ENCODE peak calls at places on chromosomes 11 and 22, in six cellular contexts. One of them, this sample, is unnamed.

GRCh38 chr11:59226396-59226795 is 13.7 kb upstream of the MPEG1 start:
- DNase-seq in IMR-90: no peak
- DNase-seq in trophoblast cell: no peak
- DNase-seq in neuronal stem cell: no peak
- DNase-seq in H1: no peak
- DNase-seq in mesenchymal stem cell: no peak
- DNase-seq in this sample: no peak

GRCh38 chr11:64250875-64251721 is at the start of gene PLCB3:
- DNase-seq in IMR-90: no peak
- DNase-seq in trophoblast cell: no peak
- DNase-seq in neuronal stem cell: peak
- DNase-seq in H1: no peak
- DNase-seq in mesenchymal stem cell: peak
- DNase-seq in this sample: peak

GRCh38 chr11:64296830-64297721 is 3.1 kb upstream of the CATSPERZ start:
- DNase-seq in IMR-90: no peak
- DNase-seq in trophoblast cell: no peak
- DNase-seq in neuronal stem cell: no peak
- DNase-seq in H1: no peak
- DNase-seq in mesenchymal stem cell: no peak
- DNase-seq in this sample: no peak

GRCh38 chr11:102572537-102573220 is 42.1 kb upstream of the MMP7 start:
- DNase-seq in IMR-90: peak
- DNase-seq in trophoblast cell: no peak
- DNase-seq in neuronal stem cell: no peak
- DNase-seq in H1: no peak
- DNase-seq in mesenchymal stem cell: peak
- DNase-seq in this sample: no peak

GRCh38 chr22:36334838-36335603 is 52.7 kb downstream of the MYH9 start:
- DNase-seq in IMR-90: peak
- DNase-seq in trophoblast cell: peak
- DNase-seq in neuronal stem cell: no peak
- DNase-seq in H1: no peak
- DNase-seq in mesenchymal stem cell: peak
- DNase-seq in this sample: no peak

GRCh38 chr11:33258631-33259184 is 1.5 kb downstream of the HIPK3 start:
- DNase-seq in IMR-90: peak
- DNase-seq in trophoblast cell: no peak
- DNase-seq in neuronal stem cell: no peak
- DNase-seq in H1: no peak
- DNase-seq in mesenchymal stem cell: no peak
- DNase-seq in this sample: no peak

GRCh38 chr22:29964777-29965176 is 81.8 kb downstream of the MTMR3 start:
- DNase-seq in IMR-90: no peak
- DNase-seq in trophoblast cell: no peak
- DNase-seq in neuronal stem cell: no peak
- DNase-seq in H1: no peak
- DNase-seq in mesenchymal stem cell: no peak
- DNase-seq in this sample: no peak

GRCh38 chr22:50018608-50019291 is 6.2 kb upstream of the IL17REL start:
- DNase-seq in IMR-90: no peak
- DNase-seq in trophoblast cell: no peak
- DNase-seq in neuronal stem cell: no peak
- DNase-seq in H1: no peak
- DNase-seq in mesenchymal stem cell: no peak
- DNase-seq in this sample: no peak

GRCh38 chr22:39021552-39022250 is 774 bp downstream of the APOBEC3D start:
- DNase-seq in IMR-90: no peak
- DNase-seq in trophoblast cell: no peak
- DNase-seq in neuronal stem cell: no peak
- DNase-seq in H1: no peak
- DNase-seq in mesenchymal stem cell: peak
- DNase-seq in this sample: no peak

GRCh38 chr22:37848587-37849088 is 581 bp upstream of the EIF3L start:
- DNase-seq in IMR-90: peak
- DNase-seq in trophoblast cell: peak
- DNase-seq in neuronal stem cell: no peak
- DNase-seq in H1: no peak
- DNase-seq in mesenchymal stem cell: peak
- DNase-seq in this sample: no peak

GRCh38 chr11:41379084-41379483 is 80.4 kb downstream of the LRRC4C start:
- DNase-seq in IMR-90: no peak
- DNase-seq in trophoblast cell: no peak
- DNase-seq in neuronal stem cell: no peak
- DNase-seq in H1: no peak
- DNase-seq in mesenchymal stem cell: no peak
- DNase-seq in this sample: no peak

GRCh38 chr11:77081976-77082836 is 15.4 kb downstream of the CAPN5 start:
- DNase-seq in IMR-90: no peak
- DNase-seq in trophoblast cell: no peak
- DNase-seq in neuronal stem cell: no peak
- DNase-seq in H1: no peak
- DNase-seq in mesenchymal stem cell: no peak
- DNase-seq in this sample: no peak

GRCh38 chr11:32838505-32839274 is 9.0 kb downstream of the PRRG4 start:
- DNase-seq in IMR-90: no peak
- DNase-seq in trophoblast cell: peak
- DNase-seq in neuronal stem cell: no peak
- DNase-seq in H1: no peak
- DNase-seq in mesenchymal stem cell: no peak
- DNase-seq in this sample: no peak

GRCh38 chr11:67561971-67562560 is 21.5 kb upstream of the GSTP1 start:
- DNase-seq in IMR-90: peak
- DNase-seq in trophoblast cell: peak
- DNase-seq in neuronal stem cell: no peak
- DNase-seq in H1: no peak
- DNase-seq in mesenchymal stem cell: peak
- DNase-seq in this sample: no peak

GRCh38 chr22:32905400-32905799 is 103.9 kb downstream of the TIMP3 start:
- DNase-seq in IMR-90: no peak
- DNase-seq in trophoblast cell: no peak
- DNase-seq in neuronal stem cell: no peak
- DNase-seq in H1: no peak
- DNase-seq in mesenchymal stem cell: no peak
- DNase-seq in this sample: no peak

GRCh38 chr11:68938816-68939582 is 35.3 kb downstream of the IGHMBP2 start:
- DNase-seq in IMR-90: no peak
- DNase-seq in trophoblast cell: no peak
- DNase-seq in neuronal stem cell: no peak
- DNase-seq in H1: no peak
- DNase-seq in mesenchymal stem cell: no peak
- DNase-seq in this sample: no peak

GRCh38 chr11:46392421-46393230 is 1.1 kb upstream of the CHRM4 start:
- DNase-seq in IMR-90: peak
- DNase-seq in trophoblast cell: peak
- DNase-seq in neuronal stem cell: peak
- DNase-seq in H1: no peak
- DNase-seq in mesenchymal stem cell: peak
- DNase-seq in this sample: peak

GRCh38 chr11:32870676-32871075 is 21.9 kb upstream of the QSER1 start:
- DNase-seq in IMR-90: no peak
- DNase-seq in trophoblast cell: no peak
- DNase-seq in neuronal stem cell: no peak
- DNase-seq in H1: no peak
- DNase-seq in mesenchymal stem cell: no peak
- DNase-seq in this sample: peak

GRCh38 chr11:114209904-114210303 is 86.3 kb upstream of the NNMT start:
- DNase-seq in IMR-90: no peak
- DNase-seq in trophoblast cell: no peak
- DNase-seq in neuronal stem cell: peak
- DNase-seq in H1: no peak
- DNase-seq in mesenchymal stem cell: no peak
- DNase-seq in this sample: no peak

GRCh38 chr11:127485541-127485940 is 485.0 kb upstream of the KIRREL3 start:
- DNase-seq in IMR-90: no peak
- DNase-seq in trophoblast cell: no peak
- DNase-seq in neuronal stem cell: no peak
- DNase-seq in H1: no peak
- DNase-seq in mesenchymal stem cell: peak
- DNase-seq in this sample: no peak

GRCh38 chr11:123585721-123586120 is 68.7 kb downstream of the SCN3B start:
- DNase-seq in IMR-90: no peak
- DNase-seq in trophoblast cell: no peak
- DNase-seq in neuronal stem cell: no peak
- DNase-seq in H1: no peak
- DNase-seq in mesenchymal stem cell: no peak
- DNase-seq in this sample: no peak

GRCh38 chr11:123103326-123103980 is 41.5 kb upstream of the HSPA8 start:
- DNase-seq in IMR-90: peak
- DNase-seq in trophoblast cell: peak
- DNase-seq in neuronal stem cell: peak
- DNase-seq in H1: no peak
- DNase-seq in mesenchymal stem cell: peak
- DNase-seq in this sample: no peak

GRCh38 chr11:65663634-65664200 is 1.0 kb upstream of the RELA start:
- DNase-seq in IMR-90: peak
- DNase-seq in trophoblast cell: no peak
- DNase-seq in neuronal stem cell: no peak
- DNase-seq in H1: no peak
- DNase-seq in mesenchymal stem cell: peak
- DNase-seq in this sample: no peak

GRCh38 chr11:82676483-82677094 is 57.1 kb downstream of the FAM181B start:
- DNase-seq in IMR-90: no peak
- DNase-seq in trophoblast cell: no peak
- DNase-seq in neuronal stem cell: no peak
- DNase-seq in H1: no peak
- DNase-seq in mesenchymal stem cell: no peak
- DNase-seq in this sample: no peak

GRCh38 chr22:38900677-38901076 is 28.7 kb upstream of the CBX6 start:
- DNase-seq in IMR-90: no peak
- DNase-seq in trophoblast cell: no peak
- DNase-seq in neuronal stem cell: no peak
- DNase-seq in H1: no peak
- DNase-seq in mesenchymal stem cell: no peak
- DNase-seq in this sample: no peak

DNA sequence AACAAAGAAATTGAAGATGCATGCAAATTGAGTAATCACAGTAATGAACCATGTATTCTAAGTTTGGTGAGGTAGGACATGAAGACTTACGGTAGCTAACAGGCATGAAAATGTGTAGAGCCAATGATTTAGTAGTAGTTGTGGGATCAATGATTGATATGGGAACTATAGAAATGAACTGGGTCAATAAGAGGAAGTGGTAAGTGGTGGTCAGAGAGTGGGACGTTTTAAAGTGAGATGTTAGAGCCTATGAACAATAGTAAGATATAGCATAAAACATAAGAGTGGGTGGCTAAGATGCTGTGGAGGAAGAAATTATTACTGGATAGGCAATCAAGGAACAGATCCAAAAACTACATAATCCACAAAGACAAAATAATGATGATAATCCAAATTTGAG is 45.0 kb downstream of the DLG2 start:
- DNase-seq in IMR-90: no peak
- DNase-seq in trophoblast cell: no peak
- DNase-seq in neuronal stem cell: no peak
- DNase-seq in H1: no peak
- DNase-seq in mesenchymal stem cell: no peak
- DNase-seq in this sample: no peak
- H3K14ac ChIP-seq in IMR-90: no peak
- H3K14ac ChIP-seq in trophoblast cell: no peak
- H3K14ac ChIP-seq in neuronal stem cell: no peak
- H3K14ac ChIP-seq in H1: no peak
- H3K14ac ChIP-seq in mesenchymal stem cell: no peak
- H3K14ac ChIP-seq in this sample: no peak

GRCh38 chr22:26563022-26563421 is 26.9 kb downstream of the TPST2 start:
- DNase-seq in IMR-90: no peak
- DNase-seq in trophoblast cell: no peak
- DNase-seq in neuronal stem cell: no peak
- DNase-seq in H1: no peak
- DNase-seq in mesenchymal stem cell: no peak
- DNase-seq in this sample: no peak

GRCh38 chr22:26565889-26566288 is 24.0 kb downstream of the TPST2 start:
- DNase-seq in IMR-90: no peak
- DNase-seq in trophoblast cell: no peak
- DNase-seq in neuronal stem cell: no peak
- DNase-seq in H1: no peak
- DNase-seq in mesenchymal stem cell: no peak
- DNase-seq in this sample: no peak

GRCh38 chr22:26564672-26565071 is 25.3 kb downstream of the TPST2 start:
- DNase-seq in IMR-90: no peak
- DNase-seq in trophoblast cell: no peak
- DNase-seq in neuronal stem cell: no peak
- DNase-seq in H1: no peak
- DNase-seq in mesenchymal stem cell: no peak
- DNase-seq in this sample: no peak

GRCh38 chr22:26565181-26565580 is 24.8 kb downstream of the TPST2 start:
- DNase-seq in IMR-90: no peak
- DNase-seq in trophoblast cell: no peak
- DNase-seq in neuronal stem cell: no peak
- DNase-seq in H1: no peak
- DNase-seq in mesenchymal stem cell: no peak
- DNase-seq in this sample: no peak

DNA sequence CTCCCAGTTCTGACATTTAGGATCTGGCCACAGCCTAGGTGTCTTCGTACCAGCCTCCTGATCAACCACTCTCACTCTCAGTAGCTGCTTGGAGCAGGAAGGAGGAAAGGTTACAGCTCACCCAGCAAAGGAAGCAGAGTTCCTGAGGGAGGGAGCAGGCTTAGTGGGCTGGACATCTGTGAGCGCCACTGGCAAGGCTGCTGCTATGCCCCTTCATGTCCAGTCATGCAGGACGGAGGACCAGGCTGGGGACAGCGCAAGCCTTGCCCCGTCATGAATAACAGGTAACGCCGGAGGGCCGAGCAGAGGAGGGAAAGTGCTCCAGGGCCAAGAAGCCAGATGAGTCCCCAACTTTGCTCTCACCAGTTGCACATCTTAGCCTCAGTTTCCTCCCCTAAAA is 25.8 kb downstream of the TPST2 start:
- DNase-seq in IMR-90: no peak
- DNase-seq in trophoblast cell: no peak
- DNase-seq in neuronal stem cell: no peak
- DNase-seq in H1: no peak
- DNase-seq in mesenchymal stem cell: no peak
- DNase-seq in this sample: no peak
- H2BK5ac ChIP-seq in IMR-90: no peak
- H2BK5ac ChIP-seq in trophoblast cell: no peak
- H2BK5ac ChIP-seq in neuronal stem cell: no peak
- H2BK5ac ChIP-seq in H1: peak
- H2BK5ac ChIP-seq in mesenchymal stem cell: no peak
- H2BK5ac ChIP-seq in this sample: no peak

DNA sequence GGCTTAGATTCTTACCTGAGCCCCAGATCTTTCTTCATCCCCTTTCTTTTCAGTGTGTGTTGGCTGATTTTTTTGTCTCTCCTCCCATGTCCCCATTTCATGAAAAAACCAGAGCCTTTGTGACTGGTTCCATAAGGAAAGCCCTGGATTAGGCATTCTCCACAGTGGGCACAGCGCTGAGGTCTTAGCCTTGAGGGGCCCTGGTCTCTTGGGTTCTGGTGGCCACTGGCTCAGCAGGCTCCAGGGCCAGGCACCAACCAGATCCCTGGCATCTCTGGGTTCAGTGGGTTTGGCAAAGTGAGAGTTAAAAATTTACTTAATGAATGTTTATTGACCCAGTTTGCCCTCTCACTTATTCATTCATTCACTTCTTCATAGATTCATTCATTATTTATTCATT is 49.5 kb upstream of the ACCSL start:
- DNase-seq in IMR-90: no peak
- DNase-seq in trophoblast cell: no peak
- DNase-seq in neuronal stem cell: no peak
- DNase-seq in H1: no peak
- DNase-seq in mesenchymal stem cell: no peak
- DNase-seq in this sample: no peak
- H3K18ac ChIP-seq in IMR-90: no peak
- H3K18ac ChIP-seq in trophoblast cell: no peak
- H3K18ac ChIP-seq in neuronal stem cell: no peak
- H3K18ac ChIP-seq in H1: no peak
- H3K18ac ChIP-seq in mesenchymal stem cell: no peak
- H3K18ac ChIP-seq in this sample: no peak

GRCh38 chr11:104183572-104183971 is 19.6 kb upstream of the PDGFD start:
- DNase-seq in IMR-90: peak
- DNase-seq in trophoblast cell: no peak
- DNase-seq in neuronal stem cell: no peak
- DNase-seq in H1: no peak
- DNase-seq in mesenchymal stem cell: no peak
- DNase-seq in this sample: no peak
- H3K14ac ChIP-seq in IMR-90: no peak
- H3K14ac ChIP-seq in trophoblast cell: no peak
- H3K14ac ChIP-seq in neuronal stem cell: no peak
- H3K14ac ChIP-seq in H1: no peak
- H3K14ac ChIP-seq in mesenchymal stem cell: no peak
- H3K14ac ChIP-seq in this sample: no peak

This sample was measured in H9.